ENCODE peak calls at places on chromosomes 3 and 15, in six cellular contexts. One of them, this sample, is unnamed.

GRCh38 chr3:64344721-64345207 is 119.5 kb upstream of the PRICKLE2 start:
- DNase-seq in activated naive CD4-positive, alpha-beta T cell treated with Interleukin-2 at 50 U/mL for 16 hours: no peak
- DNase-seq in spleen: no peak
- DNase-seq in activated effector memory CD4-positive, alpha-beta T cell treated with anti-CD3 and anti-CD28 coated beads, Interleukin-2, amount 50 U/mL, for 16 hours: no peak
- DNase-seq in CD4-positive, CD25-positive, alpha-beta regulatory T cell: no peak
- DNase-seq in Calu3: no peak
- DNase-seq in this sample: no peak

GRCh38 chr15:88918738-88919137 is 5.6 kb upstream of the MFGE8 start:
- DNase-seq in spleen: no peak
- DNase-seq in CD4-positive, CD25-positive, alpha-beta regulatory T cell: no peak
- DNase-seq in activated naive CD4-positive, alpha-beta T cell treated with Interleukin-2 at 50 U/mL for 16 hours: peak; percentile 50
- DNase-seq in Calu3: peak; percentile 82
- DNase-seq in activated effector memory CD4-positive, alpha-beta T cell treated with anti-CD3 and anti-CD28 coated beads, Interleukin-2, amount 50 U/mL, for 16 hours: peak; percentile 73
- DNase-seq in this sample: no peak

GRCh38 chr3:3802021-3802420 is 2.8 kb downstream of the LRRN1 start:
- DNase-seq in activated naive CD4-positive, alpha-beta T cell treated with Interleukin-2 at 50 U/mL for 16 hours: no peak
- DNase-seq in activated effector memory CD4-positive, alpha-beta T cell treated with anti-CD3 and anti-CD28 coated beads, Interleukin-2, amount 50 U/mL, for 16 hours: no peak
- DNase-seq in spleen: no peak
- DNase-seq in CD4-positive, CD25-positive, alpha-beta regulatory T cell: no peak
- DNase-seq in Calu3: no peak
- DNase-seq in this sample: no peak

GRCh38 chr3:172614340-172615274 is 91.4 kb upstream of the TNFSF10 start:
- DNase-seq in activated effector memory CD4-positive, alpha-beta T cell treated with anti-CD3 and anti-CD28 coated beads, Interleukin-2, amount 50 U/mL, for 16 hours: no peak
- DNase-seq in CD4-positive, CD25-positive, alpha-beta regulatory T cell: no peak
- DNase-seq in spleen: no peak
- DNase-seq in activated naive CD4-positive, alpha-beta T cell treated with Interleukin-2 at 50 U/mL for 16 hours: no peak
- DNase-seq in Calu3: no peak
- DNase-seq in this sample: no peak

GRCh38 chr3:100169186-100169585 is 54.9 kb upstream of the FILIP1L start:
- DNase-seq in Calu3: no peak
- DNase-seq in activated naive CD4-positive, alpha-beta T cell treated with Interleukin-2 at 50 U/mL for 16 hours: no peak
- DNase-seq in CD4-positive, CD25-positive, alpha-beta regulatory T cell: no peak
- DNase-seq in activated effector memory CD4-positive, alpha-beta T cell treated with anti-CD3 and anti-CD28 coated beads, Interleukin-2, amount 50 U/mL, for 16 hours: no peak
- DNase-seq in spleen: no peak
- DNase-seq in this sample: no peak

GRCh38 chr3:59286791-59287531 is 237.1 kb upstream of the CFAP20DC start:
- DNase-seq in activated naive CD4-positive, alpha-beta T cell treated with Interleukin-2 at 50 U/mL for 16 hours: peak; percentile 7
- DNase-seq in CD4-positive, CD25-positive, alpha-beta regulatory T cell: no peak
- DNase-seq in activated effector memory CD4-positive, alpha-beta T cell treated with anti-CD3 and anti-CD28 coated beads, Interleukin-2, amount 50 U/mL, for 16 hours: no peak
- DNase-seq in spleen: no peak
- DNase-seq in Calu3: peak; percentile 4
- DNase-seq in this sample: no peak

GRCh38 chr15:25862469-25863066 is 559 bp downstream of the ATP10A start:
- DNase-seq in Calu3: peak; percentile 23
- DNase-seq in spleen: no peak
- DNase-seq in CD4-positive, CD25-positive, alpha-beta regulatory T cell: peak; percentile 29
- DNase-seq in activated effector memory CD4-positive, alpha-beta T cell treated with anti-CD3 and anti-CD28 coated beads, Interleukin-2, amount 50 U/mL, for 16 hours: peak; percentile 79
- DNase-seq in activated naive CD4-positive, alpha-beta T cell treated with Interleukin-2 at 50 U/mL for 16 hours: peak; percentile 53
- DNase-seq in this sample: no peak

GRCh38 chr15:80550219-80550909 is 144.7 kb upstream of the ABHD17C start:
- DNase-seq in CD4-positive, CD25-positive, alpha-beta regulatory T cell: no peak
- DNase-seq in Calu3: peak; percentile 36
- DNase-seq in activated effector memory CD4-positive, alpha-beta T cell treated with anti-CD3 and anti-CD28 coated beads, Interleukin-2, amount 50 U/mL, for 16 hours: no peak
- DNase-seq in activated naive CD4-positive, alpha-beta T cell treated with Interleukin-2 at 50 U/mL for 16 hours: no peak
- DNase-seq in spleen: no peak
- DNase-seq in this sample: no peak

GRCh38 chr3:46717447-46718231 is at the start of gene PRSS50:
- DNase-seq in activated effector memory CD4-positive, alpha-beta T cell treated with anti-CD3 and anti-CD28 coated beads, Interleukin-2, amount 50 U/mL, for 16 hours: no peak
- DNase-seq in spleen: peak; percentile 61
- DNase-seq in Calu3: no peak
- DNase-seq in activated naive CD4-positive, alpha-beta T cell treated with Interleukin-2 at 50 U/mL for 16 hours: no peak
- DNase-seq in CD4-positive, CD25-positive, alpha-beta regulatory T cell: no peak
- DNase-seq in this sample: peak; percentile 79

GRCh38 chr15:92120082-92120481 is 266.6 kb downstream of the SLCO3A1 start:
- DNase-seq in activated effector memory CD4-positive, alpha-beta T cell treated with anti-CD3 and anti-CD28 coated beads, Interleukin-2, amount 50 U/mL, for 16 hours: no peak
- DNase-seq in spleen: no peak
- DNase-seq in Calu3: no peak
- DNase-seq in CD4-positive, CD25-positive, alpha-beta regulatory T cell: no peak
- DNase-seq in activated naive CD4-positive, alpha-beta T cell treated with Interleukin-2 at 50 U/mL for 16 hours: no peak
- DNase-seq in this sample: no peak

GRCh38 chr15:65028338-65028737 is 1.1 kb downstream of the MTFMT start:
- DNase-seq in activated effector memory CD4-positive, alpha-beta T cell treated with anti-CD3 and anti-CD28 coated beads, Interleukin-2, amount 50 U/mL, for 16 hours: no peak
- DNase-seq in Calu3: no peak
- DNase-seq in spleen: no peak
- DNase-seq in CD4-positive, CD25-positive, alpha-beta regulatory T cell: no peak
- DNase-seq in activated naive CD4-positive, alpha-beta T cell treated with Interleukin-2 at 50 U/mL for 16 hours: no peak
- DNase-seq in this sample: no peak

GRCh38 chr15:33311312-33311971 is 675 bp downstream of the RYR3 start:
- DNase-seq in Calu3: no peak
- DNase-seq in CD4-positive, CD25-positive, alpha-beta regulatory T cell: no peak
- DNase-seq in activated naive CD4-positive, alpha-beta T cell treated with Interleukin-2 at 50 U/mL for 16 hours: no peak
- DNase-seq in spleen: no peak
- DNase-seq in activated effector memory CD4-positive, alpha-beta T cell treated with anti-CD3 and anti-CD28 coated beads, Interleukin-2, amount 50 U/mL, for 16 hours: no peak
- DNase-seq in this sample: no peak

GRCh38 chr3:156492801-156493261 is 62.1 kb downstream of the SSR3 start:
- DNase-seq in activated effector memory CD4-positive, alpha-beta T cell treated with anti-CD3 and anti-CD28 coated beads, Interleukin-2, amount 50 U/mL, for 16 hours: no peak
- DNase-seq in Calu3: no peak
- DNase-seq in spleen: no peak
- DNase-seq in activated naive CD4-positive, alpha-beta T cell treated with Interleukin-2 at 50 U/mL for 16 hours: no peak
- DNase-seq in CD4-positive, CD25-positive, alpha-beta regulatory T cell: no peak
- DNase-seq in this sample: no peak